ENCODE peak calls at places on chromosomes 16 and 17, in nine cellular contexts. R is stomach, J is body of pancreas, D is upper lobe of right lung, T is A673, X is GM23338, Y is neural progenitor cell, B is ascending aorta, S is adrenal gland. O is an unnamed sample.
A peak's percentile ranks its signal among the peaks of the same experiment; 100 is the strongest.

GRCh38 chr17:1438593-1439083 is 17.4 kb downstream of the CRK start:
- DNase-seq in R (no peak), J (no peak), D (no peak), T (no peak), X (no peak), Y (no peak), B (no peak), S (peak; percentile 76), O (peak; percentile 21)

GRCh38 chr16:21156767-21157467 is 1.6 kb upstream of the LDAF1 start:
- DNase-seq in R (peak; percentile 30), J (peak; percentile 48), D (no peak), T (peak; percentile 76), X (peak; percentile 86), Y (peak; percentile 75), B (no peak), S (peak; percentile 37), O (peak; percentile 73)

GRCh38 chr17:62862251-62862650 is 54.1 kb upstream of the MARCHF10 start:
- DNase-seq in R (no peak), J (no peak), D (no peak), T (no peak), X (no peak), Y (no peak), B (no peak), S (no peak), O (peak; percentile 80)

GRCh38 chr16:78684655-78685400 is 585.4 kb downstream of the WWOX start:
- DNase-seq in R (no peak), J (no peak), D (no peak), T (no peak), X (no peak), Y (no peak), B (peak; percentile 78), S (peak; percentile 24), O (peak; percentile 55)

GRCh38 chr17:50396261-50397110 is 837 bp downstream of the LRRC59 start:
- DNase-seq in R (peak; percentile 83), J (peak; percentile 80), D (peak; percentile 76), T (peak; percentile 54), X (peak; percentile 19), Y (no peak), B (peak; percentile 66), S (peak; percentile 94), O (peak; percentile 64)

GRCh38 chr17:57294075-57294474 is 37.8 kb downstream of the MSI2 start:
- DNase-seq in R (no peak), J (no peak), D (no peak), T (no peak), X (no peak), Y (no peak), B (no peak), S (no peak), O (no peak)

GRCh38 chr16:84059946-84060901 is 17.6 kb upstream of the SLC38A8 start:
- DNase-seq in R (no peak), J (no peak), D (peak; percentile 46), T (no peak), X (no peak), Y (no peak), B (no peak), S (no peak), O (no peak)

GRCh38 chr16:51041546-51041945 is 109.5 kb downstream of the SALL1 start:
- DNase-seq in R (no peak), J (no peak), D (no peak), T (no peak), X (no peak), Y (no peak), B (no peak), S (no peak), O (no peak)

GRCh38 chr16:7555459-7555858 is 222.8 kb downstream of the RBFOX1 start:
- DNase-seq in R (no peak), J (no peak), D (no peak), T (no peak), X (no peak), Y (no peak), B (no peak), S (no peak), O (no peak)

GRCh38 chr16:88591577-88592021 is 21.4 kb downstream of the ZC3H18 start:
- DNase-seq in R (no peak), J (no peak), D (no peak), T (no peak), X (no peak), Y (no peak), B (peak; percentile 74), S (peak; percentile 58), O (no peak)
- H3K4me3 ChIP-seq in R (no peak overlapping the region), J (no peak overlapping the region), D (no peak overlapping the region), T (no peak overlapping the region), X (no peak overlapping the region), Y (no peak overlapping the region), B (no peak overlapping the region), S (no peak overlapping the region), O (no peak overlapping the region)

DNA sequence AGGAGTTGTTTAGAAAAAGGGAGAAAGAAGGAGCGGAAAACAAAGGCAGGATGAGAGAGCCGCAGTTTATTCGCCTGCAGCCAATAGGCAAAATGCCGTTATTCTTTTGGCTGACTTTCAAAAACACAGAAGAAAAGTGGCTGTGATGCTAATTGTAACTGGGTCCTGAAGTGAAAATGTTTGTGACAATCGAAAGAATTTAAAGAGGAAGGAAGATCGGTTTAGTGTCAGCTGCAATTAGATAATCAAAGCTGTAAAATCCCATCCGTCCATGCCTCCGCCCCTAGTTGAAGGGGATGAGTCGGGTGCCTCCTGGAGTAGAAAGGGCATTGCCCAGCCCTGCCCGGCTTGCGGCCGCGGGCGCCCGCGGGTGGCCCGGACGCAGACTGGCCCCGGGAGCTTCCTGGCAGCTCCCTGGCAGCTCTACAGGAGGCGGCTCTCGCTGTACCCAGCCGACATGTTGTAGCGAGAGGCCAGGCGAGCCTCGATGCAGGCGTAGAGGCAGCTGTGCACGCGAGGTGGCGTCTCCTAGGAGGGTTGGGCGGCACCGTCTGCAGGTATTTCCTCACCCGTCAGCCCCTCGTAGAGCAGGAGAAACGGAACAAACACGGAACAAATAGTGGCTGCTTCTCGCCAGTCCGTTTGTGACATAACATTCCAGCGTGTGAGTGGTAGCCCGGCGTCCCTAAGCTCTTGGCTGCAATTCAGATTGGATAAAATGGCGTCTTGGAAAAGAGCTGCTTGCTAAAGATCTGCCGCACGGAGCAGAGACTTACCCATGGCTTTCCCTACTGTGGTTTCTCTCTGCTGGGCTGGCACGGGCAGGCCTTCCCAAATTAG is 82.3 kb downstream of the TNRC6C start:
- DNase-seq in R (peak; percentile 29), J (peak; percentile 39), D (peak; percentile 85), T (peak; percentile 81), X (peak; percentile 27), Y (no peak), B (peak; percentile 81), S (peak; percentile 14), O (peak; percentile 39)
- TF ChIP-seq CTCF in R (no peak), J (no peak), D (no peak), T (peak; percentile 31), X (no peak), Y (no peak), B (no peak), S (no peak), O (peak; percentile 9)

DNA sequence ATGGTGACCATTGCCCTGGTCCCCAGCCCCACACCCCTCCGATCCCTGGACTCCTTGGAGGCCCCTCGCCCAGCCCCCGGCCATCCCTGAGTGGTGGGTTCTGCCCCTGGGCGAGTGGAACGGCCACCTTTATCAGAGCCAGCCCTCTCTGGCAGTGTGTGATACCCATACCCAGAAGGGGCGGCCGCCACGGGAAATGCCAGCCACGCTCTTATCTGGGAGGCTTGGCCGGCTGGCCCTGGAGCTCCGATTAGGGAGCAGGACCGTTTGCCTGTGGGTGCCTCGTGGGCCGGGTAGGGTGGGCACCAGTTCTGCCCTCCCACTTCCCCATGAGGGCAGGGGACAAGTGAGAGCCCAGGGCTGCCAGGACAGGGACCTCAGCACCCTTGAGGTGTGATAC is 58.3 kb upstream of the ZC3H18 start:
- DNase-seq in R (peak; percentile 71), J (no peak), D (no peak), T (no peak), X (no peak), Y (no peak), B (no peak), S (no peak), O (no peak)
- H3K27me3 ChIP-seq in R (peaks cover 71% of the 10 kb centered on the region), J (no peaks in the 10 kb centered on the region), D (no peaks in the 10 kb centered on the region), T (no peaks in the 10 kb centered on the region), X (no peaks in the 10 kb centered on the region), Y (no peaks in the 10 kb centered on the region), B (no peaks in the 10 kb centered on the region), S (no peaks in the 10 kb centered on the region), O (no peaks in the 10 kb centered on the region)

GRCh38 chr16:49664221-49665215 is 191.4 kb downstream of the ZNF423 start:
- DNase-seq in R (no peak), J (no peak), D (no peak), T (no peak), X (no peak), Y (no peak), B (no peak), S (no peak), O (no peak)
- H3K4me3 ChIP-seq in R (peak overlapping the region; percentile 8), J (no peak overlapping the region), D (no peak overlapping the region), T (no peak overlapping the region), X (no peak overlapping the region), Y (no peak overlapping the region), B (peak overlapping the region; percentile 56), S (no peak overlapping the region), O (no peak overlapping the region)

GRCh38 chr16:65480276-65480675 is 358.4 kb upstream of the CDH11 start:
- DNase-seq in R (no peak), J (no peak), D (no peak), T (no peak), X (no peak), Y (no peak), B (no peak), S (no peak), O (no peak)
- TF ChIP-seq CTCF in R (no peak), J (no peak), D (no peak), T (no peak), X (no peak), Y (no peak), B (no peak), S (no peak), O (no peak)

DNA sequence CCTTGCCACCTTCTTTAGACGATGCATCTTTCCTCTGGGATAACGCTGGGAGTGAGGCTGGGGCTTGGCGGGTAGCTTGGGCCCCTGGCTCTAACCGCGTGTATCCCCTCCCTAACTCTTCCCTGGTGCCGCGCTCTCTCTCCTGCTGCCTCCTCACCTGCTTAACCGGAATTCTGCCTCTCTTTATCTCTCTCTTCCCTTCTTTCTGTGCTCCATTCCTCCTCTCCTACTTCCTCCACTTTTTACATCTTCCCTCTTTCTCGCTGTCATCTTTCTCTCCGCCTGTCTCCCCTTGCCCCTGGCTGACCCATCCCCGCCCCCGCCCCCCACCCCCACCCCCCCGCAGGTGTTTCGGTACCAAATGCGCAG is 2.7 kb downstream of the LHX1 start:
- DNase-seq in R (no peak), J (no peak), D (no peak), T (no peak), X (peak; percentile 74), Y (peak; percentile 44), B (peak; percentile 38), S (no peak), O (no peak)
- H3K27me3 ChIP-seq in R (peaks cover 100% of the 10 kb centered on the region), J (peaks cover 96% of the 10 kb centered on the region), D (peaks cover 100% of the 10 kb centered on the region), T (peaks cover 98% of the 10 kb centered on the region), X (peaks cover 100% of the 10 kb centered on the region), Y (peaks cover 100% of the 10 kb centered on the region), B (peaks cover 67% of the 10 kb centered on the region), S (peaks cover 99% of the 10 kb centered on the region), O (peaks cover 85% of the 10 kb centered on the region)

DNA sequence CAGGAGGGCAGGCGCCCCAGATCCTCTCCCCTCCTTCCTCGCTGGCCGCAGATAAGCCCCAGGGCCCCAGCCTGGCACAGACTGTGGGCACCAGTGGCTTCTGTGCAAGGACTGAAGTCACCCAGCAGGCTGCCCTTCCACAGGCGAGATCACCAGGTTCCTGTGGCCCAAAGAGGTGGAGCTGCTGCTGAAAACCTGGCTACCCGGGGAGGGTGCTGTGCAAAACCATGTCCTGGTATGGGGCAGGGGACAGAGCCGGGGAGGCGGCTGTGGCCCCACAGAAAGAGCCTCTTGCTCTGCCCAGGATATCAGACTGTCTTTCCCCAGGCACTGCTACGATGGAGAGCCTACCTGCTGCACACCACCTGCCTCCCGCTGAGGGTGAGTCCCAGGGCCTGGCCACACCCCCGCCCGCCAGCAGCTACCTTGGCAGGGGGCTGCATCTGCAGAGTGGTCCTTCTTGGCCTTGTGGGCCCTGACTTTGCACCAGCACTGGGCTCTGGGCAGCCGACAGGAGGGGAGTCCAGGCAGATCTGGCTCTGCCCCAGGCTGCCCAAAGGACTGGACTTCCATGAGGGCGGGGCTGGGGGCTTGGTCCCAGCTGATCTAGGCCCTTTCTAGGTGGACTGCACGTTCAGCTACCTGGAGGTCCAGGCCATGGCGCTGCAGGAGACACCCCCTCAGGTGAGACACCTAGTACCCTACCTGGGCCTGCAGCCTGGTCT is 615 bp downstream of the CARMIL2 start:
- DNase-seq in R (no peak), J (no peak), D (no peak), T (no peak), X (no peak), Y (no peak), B (no peak), S (no peak), O (no peak)
- H3K4me3 ChIP-seq in R (peak overlapping the region; percentile 53), J (no peak overlapping the region), D (peak overlapping the region; percentile 42), T (peak overlapping the region; percentile 45), X (peak overlapping the region; percentile 58), Y (peak overlapping the region; percentile 57), B (peak overlapping the region; percentile 37), S (no peak overlapping the region), O (no peak overlapping the region)

O was measured in bronchial epithelial cell.